ENCODE peak calls at places on chromosomes 13 and 19, in seven cellular contexts. C, E, O, M, Q, W and Y are unnamed samples.
A peak's percentile ranks its signal among the peaks of the same experiment; 100 is the strongest.

GRCh38 chr13:67084066-67084465 is 146.1 kb downstream of the PCDH9 start:
- DNase-seq in C (no peak), E (no peak), O (no peak), M (no peak), Q (no peak), W (no peak), Y (no peak)

GRCh38 chr19:16645140-16645539 is 14.8 kb downstream of the SMIM7 start:
- DNase-seq in C (no peak), E (no peak), O (no peak), M (no peak), Q (no peak), W (no peak), Y (no peak)

GRCh38 chr19:11421607-11422098 is 2.5 kb upstream of the RGL3 start:
- DNase-seq in C (peak; percentile 72), E (no peak), O (no peak), M (peak; percentile 88), Q (no peak), W (no peak), Y (no peak)

GRCh38 chr13:71218960-71219359 is 648.0 kb downstream of the DACH1 start:
- DNase-seq in C (no peak), E (no peak), O (no peak), M (no peak), Q (no peak), W (no peak), Y (no peak)

GRCh38 chr13:111531505-111531904 is 211.1 kb downstream of the TEX29 start:
- DNase-seq in C (no peak), E (no peak), O (no peak), M (no peak), Q (no peak), W (no peak), Y (peak; percentile 6)

GRCh38 chr13:76512676-76513277 is 373.4 kb downstream of the KCTD12 start:
- DNase-seq in C (no peak), E (peak; percentile 95), O (no peak), M (no peak), Q (peak; percentile 95), W (peak; percentile 78), Y (no peak)

GRCh38 chr13:33409673-33410072 is 124.1 kb upstream of the STARD13 start:
- DNase-seq in C (no peak), E (no peak), O (no peak), M (no peak), Q (no peak), W (no peak), Y (no peak)

GRCh38 chr13:110546933-110547332 is 14.6 kb downstream of the RAB20 start:
- DNase-seq in C (peak; percentile 78), E (peak; percentile 97), O (peak; percentile 97), M (peak; percentile 89), Q (peak; percentile 90), W (peak; percentile 57), Y (peak; percentile 82)

GRCh38 chr19:4386038-4386782 is 14.1 kb downstream of the SH3GL1 start:
- DNase-seq in C (no peak), E (no peak), O (no peak), M (no peak), Q (no peak), W (no peak), Y (no peak)

GRCh38 chr19:53657778-53658177 is 26.0 kb downstream of the DPRX start:
- DNase-seq in C (no peak), E (no peak), O (no peak), M (no peak), Q (no peak), W (no peak), Y (no peak)

GRCh38 chr13:31625115-31625514 is 114.2 kb upstream of the RXFP2 start:
- DNase-seq in C (no peak), E (peak; percentile 23), O (no peak), M (no peak), Q (peak; percentile 51), W (no peak), Y (no peak)

GRCh38 chr19:45056831-45057230 is 18.0 kb downstream of the CLASRP start:
- DNase-seq in C (no peak), E (no peak), O (no peak), M (no peak), Q (no peak), W (no peak), Y (no peak)

GRCh38 chr19:55277494-55277893 is 2.4 kb downstream of the HSPBP1 start:
- DNase-seq in C (no peak), E (no peak), O (no peak), M (peak; percentile 51), Q (no peak), W (no peak), Y (no peak)

DNA sequence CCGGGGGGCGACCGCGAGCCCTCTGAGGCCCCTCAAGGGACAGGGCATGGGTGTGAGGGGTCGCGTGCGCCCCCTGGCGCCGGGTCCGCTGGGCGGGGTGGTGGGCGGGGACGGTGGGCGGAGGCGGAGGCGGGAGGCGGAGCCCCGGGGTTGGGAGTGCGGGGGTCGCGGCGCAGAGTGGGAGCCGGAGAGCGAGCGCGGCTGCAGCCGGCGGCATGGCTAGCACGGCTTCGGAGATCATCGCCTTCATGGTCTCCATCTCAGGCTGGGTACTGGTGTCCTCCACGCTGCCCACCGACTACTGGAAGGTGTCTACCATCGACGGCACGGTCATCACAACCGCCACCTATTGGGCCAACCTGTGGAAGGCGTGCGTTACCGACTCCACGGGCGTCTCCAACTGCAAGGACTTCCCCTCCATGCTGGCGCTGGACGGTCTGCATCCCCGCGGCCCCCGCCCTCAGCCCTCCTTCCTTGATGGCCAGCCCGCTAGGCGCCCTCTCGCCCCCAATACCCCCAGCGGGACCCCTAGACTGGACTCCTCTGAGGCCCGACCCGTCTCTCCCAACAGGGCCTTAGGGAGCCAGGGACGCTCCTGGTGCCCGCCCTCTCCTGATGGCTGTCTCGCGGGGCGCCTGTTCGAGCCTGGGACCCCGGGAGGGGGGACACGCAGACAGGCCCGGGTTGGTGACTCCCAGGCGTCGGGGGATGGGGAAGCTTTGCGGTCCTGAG is at the start of gene CLDN10:
- DNase-seq in C (no peak), E (no peak), O (no peak), M (peak; percentile 77), Q (no peak), W (no peak), Y (no peak)
- TF ChIP-seq CTCF in C (peak; percentile 15), E (no peak), O (no peak), M (no peak), Q (peak; percentile 3), W (no peak), Y (peak; percentile 22)

DNA sequence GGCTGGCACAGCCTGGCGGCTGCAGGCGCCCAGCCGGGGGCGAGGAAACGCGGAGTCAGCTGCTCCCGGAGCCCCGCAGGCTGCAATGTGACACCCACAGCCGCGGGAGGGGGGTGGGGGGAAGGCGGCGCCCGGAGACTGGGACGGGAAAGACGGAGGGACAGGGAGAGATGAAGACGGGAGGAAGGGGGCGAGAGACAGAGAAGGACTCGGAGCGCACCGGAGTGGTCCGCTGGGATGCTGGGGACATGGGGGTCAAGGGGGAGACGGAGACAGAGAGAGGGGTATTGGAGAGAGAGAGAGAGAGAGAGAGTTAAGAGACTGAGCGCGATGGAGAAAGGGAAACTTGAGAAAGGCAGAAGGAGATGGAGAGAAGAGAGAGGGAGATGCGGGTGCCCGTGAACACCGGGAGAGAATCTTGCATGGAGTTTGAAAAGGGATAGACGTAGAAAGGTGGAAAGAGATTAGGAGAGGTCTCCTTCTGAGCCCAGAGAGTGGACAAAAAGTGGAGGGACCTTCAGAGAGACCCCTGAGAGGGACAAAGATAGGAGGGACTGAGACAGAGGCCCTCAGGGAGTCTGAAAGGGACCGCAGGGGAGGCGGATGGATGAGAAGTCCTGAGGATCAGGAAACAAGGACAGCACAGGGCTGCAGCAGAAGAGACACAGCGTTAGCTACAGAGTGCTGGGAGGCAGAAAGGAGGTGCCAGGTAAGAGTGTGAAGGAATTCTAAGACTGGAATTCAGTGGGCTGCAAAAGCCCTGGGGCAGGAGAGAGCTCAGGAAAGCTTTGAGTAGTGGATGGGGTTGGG is 1.0 kb downstream of the SCN1B start:
- DNase-seq in C (peak; percentile 55), E (peak; percentile 32), O (peak; percentile 56), M (no peak), Q (peak; percentile 19), W (no peak), Y (no peak)
- H3K4me3 ChIP-seq in C (peak overlapping the region; percentile 14), E (peak overlapping the region; percentile 62), O (peak overlapping the region; percentile 55), M (peak overlapping the region; percentile 37), Q (peak overlapping the region; percentile 63), W (peak overlapping the region; percentile 63), Y (peak overlapping the region; percentile 64)

DNA sequence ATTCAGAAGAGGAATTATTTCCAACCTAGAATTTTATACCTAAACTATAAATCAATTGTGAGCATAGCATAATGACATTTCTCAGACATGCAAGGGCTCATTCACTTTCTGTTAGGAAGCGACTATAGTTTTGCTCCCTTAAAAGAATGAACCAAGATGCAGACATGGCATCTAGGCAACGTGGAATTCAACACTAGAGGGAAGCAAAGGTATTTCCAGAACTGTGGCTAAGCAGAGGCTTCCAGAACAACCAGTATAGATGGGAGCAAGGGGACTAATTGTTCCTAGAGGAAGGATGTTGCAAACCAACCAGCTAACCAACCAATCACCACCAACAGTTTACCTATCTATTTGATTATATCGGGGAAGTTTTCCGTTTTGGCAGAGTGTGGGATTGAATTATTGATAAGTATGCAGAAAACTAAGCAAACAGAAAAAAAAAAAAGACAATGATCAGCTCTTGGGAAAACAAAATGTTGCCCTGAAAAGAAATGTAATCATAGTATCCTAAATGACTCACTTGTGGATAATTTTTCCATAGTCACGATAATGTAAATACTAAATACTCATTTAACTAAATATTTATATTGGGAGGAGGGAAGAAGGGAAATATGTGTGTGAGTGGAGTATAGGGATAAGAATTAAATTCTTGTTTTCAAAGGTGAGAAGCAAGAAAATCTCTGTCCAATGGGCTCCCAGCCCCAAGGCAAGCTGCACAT is 21.1 kb downstream of the ARL11 start:
- DNase-seq in C (no peak), E (peak; percentile 41), O (no peak), M (no peak), Q (peak; percentile 55), W (no peak), Y (no peak)
- TF ChIP-seq CTCF in C (peak; percentile 41), E (peak; percentile 50), O (peak; percentile 19), M (no peak), Q (peak; percentile 52), W (peak; percentile 46), Y (peak; percentile 52)

GRCh38 chr13:97017322-97017721 is 23.0 kb upstream of the OXGR1 start:
- DNase-seq in C (no peak), E (no peak), O (no peak), M (no peak), Q (no peak), W (no peak), Y (no peak)

GRCh38 chr13:97021241-97021640 is 27.0 kb upstream of the OXGR1 start:
- DNase-seq in C (no peak), E (no peak), O (no peak), M (no peak), Q (no peak), W (no peak), Y (no peak)

GRCh38 chr13:97018029-97018819 is 23.9 kb upstream of the OXGR1 start:
- DNase-seq in C (no peak), E (peak; percentile 49), O (peak; percentile 50), M (no peak), Q (peak; percentile 75), W (peak; percentile 32), Y (no peak)

GRCh38 chr13:97020194-97020593 is 25.9 kb upstream of the OXGR1 start:
- DNase-seq in C (no peak), E (no peak), O (no peak), M (no peak), Q (no peak), W (no peak), Y (no peak)

DNA sequence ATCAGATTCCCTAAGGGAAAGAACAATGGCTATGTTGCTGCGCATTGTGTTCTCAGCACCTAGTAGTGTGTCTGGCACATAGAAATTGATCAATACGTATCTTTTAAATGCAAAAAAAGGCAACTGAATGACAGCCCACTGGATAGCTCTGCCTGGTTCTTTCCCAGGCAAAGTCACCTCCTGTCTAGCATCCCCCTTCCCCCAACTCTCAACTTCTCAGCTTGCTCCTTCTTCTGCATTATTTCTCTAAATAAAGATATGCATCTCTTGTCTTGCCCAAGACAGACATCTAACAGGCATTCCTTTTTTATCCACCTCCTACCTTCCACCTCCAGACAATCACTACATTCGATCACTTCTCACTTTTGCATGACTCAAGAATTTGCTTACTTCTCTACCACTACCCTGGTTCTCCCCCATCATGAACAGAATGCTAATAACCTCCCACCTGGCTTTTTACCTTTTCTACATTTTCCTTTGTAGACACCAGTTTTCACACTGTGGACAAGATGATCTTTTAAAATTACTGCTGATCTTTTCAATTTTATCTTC is 26.5 kb upstream of the OXGR1 start:
- DNase-seq in C (no peak), E (no peak), O (no peak), M (no peak), Q (no peak), W (no peak), Y (no peak)
- H3K4me3 ChIP-seq in C (no peak overlapping the region), E (no peak overlapping the region), O (no peak overlapping the region), M (no peak overlapping the region), Q (no peak overlapping the region), W (no peak overlapping the region), Y (no peak overlapping the region)